ENCODE peak calls at places on chromosomes 16 and 17, in ten cellular contexts. One of them, this sample, is unnamed.

GRCh38 chr16:1626776-1627175 is 14.6 kb downstream of the CRAMP1 start:
- DNase-seq in heart left ventricle: no peak
- DNase-seq in ovary: no peak
- DNase-seq in IMR-90: no peak
- DNase-seq in lower lobe of right lung: no peak
- DNase-seq in AG09309: no peak
- DNase-seq in fibroblast of pulmonary artery: no peak
- DNase-seq in tibial nerve: no peak
- DNase-seq in sigmoid colon: no peak
- DNase-seq in keratinocyte: no peak
- DNase-seq in this sample: no peak

GRCh38 chr16:799948-800833 is at the start of gene GNG13:
- DNase-seq in heart left ventricle: no peak
- DNase-seq in ovary: no peak
- DNase-seq in IMR-90: no peak
- DNase-seq in lower lobe of right lung: no peak
- DNase-seq in AG09309: no peak
- DNase-seq in fibroblast of pulmonary artery: no peak
- DNase-seq in tibial nerve: no peak
- DNase-seq in sigmoid colon: no peak
- DNase-seq in keratinocyte: no peak
- DNase-seq in this sample: no peak

GRCh38 chr17:50883850-50884291 is 17.7 kb upstream of the TOB1 start:
- DNase-seq in heart left ventricle: no peak
- DNase-seq in ovary: no peak
- DNase-seq in IMR-90: no peak
- DNase-seq in lower lobe of right lung: no peak
- DNase-seq in AG09309: no peak
- DNase-seq in fibroblast of pulmonary artery: no peak
- DNase-seq in tibial nerve: no peak
- DNase-seq in sigmoid colon: no peak
- DNase-seq in keratinocyte: no peak
- DNase-seq in this sample: no peak

GRCh38 chr16:79212114-79212791 is 388.3 kb downstream of the MAF start:
- DNase-seq in heart left ventricle: no peak
- DNase-seq in ovary: no peak
- DNase-seq in IMR-90: no peak
- DNase-seq in lower lobe of right lung: no peak
- DNase-seq in AG09309: no peak
- DNase-seq in fibroblast of pulmonary artery: no peak
- DNase-seq in tibial nerve: no peak
- DNase-seq in sigmoid colon: no peak
- DNase-seq in keratinocyte: no peak
- DNase-seq in this sample: no peak

GRCh38 chr16:10983175-10983558 is 38.8 kb downstream of the CLEC16A start:
- DNase-seq in heart left ventricle: no peak
- DNase-seq in ovary: no peak
- DNase-seq in IMR-90: no peak
- DNase-seq in lower lobe of right lung: no peak
- DNase-seq in AG09309: no peak
- DNase-seq in fibroblast of pulmonary artery: no peak
- DNase-seq in tibial nerve: no peak
- DNase-seq in sigmoid colon: no peak
- DNase-seq in keratinocyte: no peak
- DNase-seq in this sample: no peak

GRCh38 chr17:8292639-8293395 is 2.4 kb downstream of the SLC25A35 start:
- DNase-seq in heart left ventricle: no peak
- DNase-seq in ovary: no peak
- DNase-seq in IMR-90: no peak
- DNase-seq in lower lobe of right lung: no peak
- DNase-seq in AG09309: no peak
- DNase-seq in fibroblast of pulmonary artery: no peak
- DNase-seq in tibial nerve: no peak
- DNase-seq in sigmoid colon: no peak
- DNase-seq in keratinocyte: no peak
- DNase-seq in this sample: no peak

GRCh38 chr16:84571506-84571905 is 46.4 kb downstream of the COTL1 start:
- DNase-seq in heart left ventricle: no peak
- DNase-seq in ovary: no peak
- DNase-seq in IMR-90: no peak
- DNase-seq in lower lobe of right lung: no peak
- DNase-seq in AG09309: no peak
- DNase-seq in fibroblast of pulmonary artery: no peak
- DNase-seq in tibial nerve: no peak
- DNase-seq in sigmoid colon: no peak
- DNase-seq in keratinocyte: no peak
- DNase-seq in this sample: no peak

GRCh38 chr16:46950009-46950408 is 23.5 kb downstream of the DNAJA2 start:
- DNase-seq in heart left ventricle: no peak
- DNase-seq in ovary: no peak
- DNase-seq in IMR-90: no peak
- DNase-seq in lower lobe of right lung: no peak
- DNase-seq in AG09309: no peak
- DNase-seq in fibroblast of pulmonary artery: no peak
- DNase-seq in tibial nerve: no peak
- DNase-seq in sigmoid colon: no peak
- DNase-seq in keratinocyte: no peak
- DNase-seq in this sample: no peak

GRCh38 chr17:37447641-37448040 is 41.0 kb downstream of the TADA2A start:
- DNase-seq in heart left ventricle: no peak
- DNase-seq in ovary: no peak
- DNase-seq in IMR-90: peak
- DNase-seq in lower lobe of right lung: no peak
- DNase-seq in AG09309: no peak
- DNase-seq in fibroblast of pulmonary artery: peak
- DNase-seq in tibial nerve: no peak
- DNase-seq in sigmoid colon: no peak
- DNase-seq in keratinocyte: no peak
- DNase-seq in this sample: peak

GRCh38 chr17:50101346-50102163 is 6.4 kb downstream of the PDK2 start:
- DNase-seq in heart left ventricle: peak
- DNase-seq in ovary: peak
- DNase-seq in IMR-90: peak
- DNase-seq in lower lobe of right lung: peak
- DNase-seq in AG09309: no peak
- DNase-seq in fibroblast of pulmonary artery: peak
- DNase-seq in tibial nerve: no peak
- DNase-seq in sigmoid colon: peak
- DNase-seq in keratinocyte: no peak
- DNase-seq in this sample: no peak

GRCh38 chr17:68289936-68290267 is 1.0 kb downstream of the SLC16A6 start:
- DNase-seq in heart left ventricle: no peak
- DNase-seq in ovary: no peak
- DNase-seq in IMR-90: no peak
- DNase-seq in lower lobe of right lung: no peak
- DNase-seq in AG09309: no peak
- DNase-seq in fibroblast of pulmonary artery: no peak
- DNase-seq in tibial nerve: no peak
- DNase-seq in sigmoid colon: no peak
- DNase-seq in keratinocyte: no peak
- DNase-seq in this sample: no peak

GRCh38 chr17:40062347-40063033 is at the start of gene THRA:
- DNase-seq in heart left ventricle: peak
- DNase-seq in ovary: peak
- DNase-seq in IMR-90: peak
- DNase-seq in lower lobe of right lung: peak
- DNase-seq in AG09309: no peak
- DNase-seq in fibroblast of pulmonary artery: peak
- DNase-seq in tibial nerve: peak
- DNase-seq in sigmoid colon: peak
- DNase-seq in keratinocyte: no peak
- DNase-seq in this sample: no peak

GRCh38 chr17:61517843-61518606 is 65.8 kb downstream of the TBX4 start:
- DNase-seq in heart left ventricle: no peak
- DNase-seq in ovary: no peak
- DNase-seq in IMR-90: no peak
- DNase-seq in lower lobe of right lung: no peak
- DNase-seq in AG09309: no peak
- DNase-seq in fibroblast of pulmonary artery: no peak
- DNase-seq in tibial nerve: no peak
- DNase-seq in sigmoid colon: no peak
- DNase-seq in keratinocyte: no peak
- DNase-seq in this sample: no peak

GRCh38 chr17:2545393-2545792 is 33.7 kb upstream of the METTL16 start:
- DNase-seq in heart left ventricle: peak
- DNase-seq in ovary: no peak
- DNase-seq in IMR-90: no peak
- DNase-seq in lower lobe of right lung: peak
- DNase-seq in AG09309: no peak
- DNase-seq in fibroblast of pulmonary artery: no peak
- DNase-seq in tibial nerve: no peak
- DNase-seq in sigmoid colon: no peak
- DNase-seq in keratinocyte: no peak
- DNase-seq in this sample: no peak

GRCh38 chr17:42591411-42591810 is 13.9 kb upstream of the PSMC3IP start:
- DNase-seq in heart left ventricle: no peak
- DNase-seq in ovary: peak
- DNase-seq in IMR-90: no peak
- DNase-seq in lower lobe of right lung: no peak
- DNase-seq in AG09309: no peak
- DNase-seq in fibroblast of pulmonary artery: no peak
- DNase-seq in tibial nerve: no peak
- DNase-seq in sigmoid colon: peak
- DNase-seq in keratinocyte: no peak
- DNase-seq in this sample: no peak

GRCh38 chr17:50608700-50609375 is 25.8 kb upstream of the ABCC3 start:
- DNase-seq in heart left ventricle: no peak
- DNase-seq in ovary: no peak
- DNase-seq in IMR-90: no peak
- DNase-seq in lower lobe of right lung: no peak
- DNase-seq in AG09309: no peak
- DNase-seq in fibroblast of pulmonary artery: no peak
- DNase-seq in tibial nerve: no peak
- DNase-seq in sigmoid colon: no peak
- DNase-seq in keratinocyte: no peak
- DNase-seq in this sample: no peak

DNA sequence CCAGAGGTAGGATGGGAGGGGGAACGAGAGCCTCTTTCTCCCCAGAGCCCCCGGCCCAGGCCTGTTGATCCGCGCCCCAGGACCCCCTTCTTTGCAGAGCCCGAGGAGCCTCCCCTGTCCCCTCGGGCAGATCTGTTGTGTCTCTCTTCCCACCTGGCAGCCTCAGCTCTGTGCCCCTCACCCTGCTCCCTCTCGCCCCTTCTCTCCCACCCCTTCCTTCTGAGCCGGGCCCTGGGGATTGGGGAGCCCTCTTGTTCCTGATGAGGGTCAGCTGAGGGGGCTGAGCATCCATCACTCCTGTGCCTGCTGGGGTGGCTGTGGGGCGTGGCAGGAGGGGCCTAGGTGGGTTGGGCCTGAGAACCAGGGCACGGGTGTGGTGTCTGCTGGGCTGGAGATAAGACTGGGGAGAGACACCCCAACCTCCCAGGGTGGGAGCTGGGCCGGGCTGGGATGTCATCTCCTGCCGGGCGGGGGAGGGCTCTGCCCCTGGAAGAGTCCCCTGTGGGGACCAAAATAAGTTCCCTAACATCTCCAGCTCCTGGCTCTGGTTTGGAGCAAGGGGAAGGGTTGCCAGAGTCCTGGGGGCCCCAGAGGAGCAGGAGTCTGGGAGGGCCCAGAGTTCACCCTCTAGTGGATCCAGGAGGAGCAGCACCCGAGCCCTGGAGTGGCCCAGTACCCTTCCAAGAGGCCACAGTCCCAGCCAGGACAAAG is 65.4 kb downstream of the MRC2 start:
- DNase-seq in heart left ventricle: no peak
- DNase-seq in ovary: peak
- DNase-seq in IMR-90: no peak
- DNase-seq in lower lobe of right lung: peak
- DNase-seq in AG09309: no peak
- DNase-seq in fibroblast of pulmonary artery: peak
- DNase-seq in tibial nerve: no peak
- DNase-seq in sigmoid colon: no peak
- DNase-seq in keratinocyte: no peak
- DNase-seq in this sample: peak
- TF ChIP-seq CTCF in heart left ventricle: peak
- TF ChIP-seq CTCF in ovary: no peak
- TF ChIP-seq CTCF in IMR-90: peak
- TF ChIP-seq CTCF in lower lobe of right lung: peak
- TF ChIP-seq CTCF in AG09309: peak
- TF ChIP-seq CTCF in fibroblast of pulmonary artery: peak
- TF ChIP-seq CTCF in tibial nerve: peak
- TF ChIP-seq CTCF in sigmoid colon: no peak
- TF ChIP-seq CTCF in keratinocyte: peak
- TF ChIP-seq CTCF in this sample: peak

GRCh38 chr16:53952215-53953208 is 248.6 kb downstream of the FTO start:
- DNase-seq in heart left ventricle: no peak
- DNase-seq in ovary: no peak
- DNase-seq in IMR-90: peak
- DNase-seq in lower lobe of right lung: no peak
- DNase-seq in AG09309: no peak
- DNase-seq in fibroblast of pulmonary artery: peak
- DNase-seq in tibial nerve: no peak
- DNase-seq in sigmoid colon: no peak
- DNase-seq in keratinocyte: no peak
- DNase-seq in this sample: peak
- H3K4me3 ChIP-seq in heart left ventricle: no peak
- H3K4me3 ChIP-seq in ovary: no peak
- H3K4me3 ChIP-seq in IMR-90: no peak
- H3K4me3 ChIP-seq in lower lobe of right lung: peak
- H3K4me3 ChIP-seq in AG09309: no peak
- H3K4me3 ChIP-seq in fibroblast of pulmonary artery: peak
- H3K4me3 ChIP-seq in tibial nerve: no peak
- H3K4me3 ChIP-seq in sigmoid colon: no peak
- H3K4me3 ChIP-seq in keratinocyte: no peak
- H3K4me3 ChIP-seq in this sample: no peak

GRCh38 chr16:62277942-62278341 is 241.7 kb upstream of the CDH8 start:
- DNase-seq in heart left ventricle: no peak
- DNase-seq in ovary: no peak
- DNase-seq in IMR-90: no peak
- DNase-seq in lower lobe of right lung: no peak
- DNase-seq in AG09309: no peak
- DNase-seq in fibroblast of pulmonary artery: no peak
- DNase-seq in tibial nerve: no peak
- DNase-seq in sigmoid colon: no peak
- DNase-seq in keratinocyte: no peak
- DNase-seq in this sample: no peak
- TF ChIP-seq CTCF in heart left ventricle: no peak
- TF ChIP-seq CTCF in ovary: no peak
- TF ChIP-seq CTCF in IMR-90: no peak
- TF ChIP-seq CTCF in lower lobe of right lung: no peak
- TF ChIP-seq CTCF in AG09309: no peak
- TF ChIP-seq CTCF in fibroblast of pulmonary artery: no peak
- TF ChIP-seq CTCF in tibial nerve: no peak
- TF ChIP-seq CTCF in sigmoid colon: no peak
- TF ChIP-seq CTCF in keratinocyte: no peak
- TF ChIP-seq CTCF in this sample: no peak

GRCh38 chr17:74671031-74671771 is 41.5 kb downstream of the CD300LF start:
- DNase-seq in heart left ventricle: peak
- DNase-seq in ovary: peak
- DNase-seq in IMR-90: peak
- DNase-seq in lower lobe of right lung: peak
- DNase-seq in AG09309: peak
- DNase-seq in fibroblast of pulmonary artery: peak
- DNase-seq in tibial nerve: peak
- DNase-seq in sigmoid colon: no peak
- DNase-seq in keratinocyte: peak
- DNase-seq in this sample: peak

DNA sequence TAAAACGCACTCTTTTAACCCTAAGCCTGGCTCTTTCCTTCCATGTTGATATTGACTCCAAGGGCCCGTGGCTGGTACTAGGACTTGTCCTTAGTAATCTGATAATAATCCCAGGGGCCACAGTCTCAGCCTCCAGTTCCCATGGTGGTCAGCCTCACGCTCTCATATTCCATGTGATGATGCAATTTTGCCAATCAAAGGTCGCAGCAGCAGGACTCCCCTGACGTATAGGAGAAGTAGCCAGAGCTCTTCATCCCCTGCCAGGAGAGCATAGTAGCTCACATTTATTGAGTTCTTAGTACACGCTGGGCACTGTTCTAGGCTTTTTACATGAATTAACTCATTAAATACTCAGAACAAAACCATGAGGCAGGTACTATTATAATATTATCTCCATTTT is 42.4 kb downstream of the CD300LF start:
- DNase-seq in heart left ventricle: no peak
- DNase-seq in ovary: no peak
- DNase-seq in IMR-90: no peak
- DNase-seq in lower lobe of right lung: no peak
- DNase-seq in AG09309: no peak
- DNase-seq in fibroblast of pulmonary artery: no peak
- DNase-seq in tibial nerve: no peak
- DNase-seq in sigmoid colon: no peak
- DNase-seq in keratinocyte: no peak
- DNase-seq in this sample: no peak
- H3K4me3 ChIP-seq in heart left ventricle: no peak
- H3K4me3 ChIP-seq in ovary: no peak
- H3K4me3 ChIP-seq in IMR-90: no peak
- H3K4me3 ChIP-seq in lower lobe of right lung: no peak
- H3K4me3 ChIP-seq in AG09309: no peak
- H3K4me3 ChIP-seq in fibroblast of pulmonary artery: no peak
- H3K4me3 ChIP-seq in tibial nerve: no peak
- H3K4me3 ChIP-seq in sigmoid colon: no peak
- H3K4me3 ChIP-seq in keratinocyte: no peak
- H3K4me3 ChIP-seq in this sample: no peak